ENCODE peak calls at places on chromosomes 3 and 15, in eight cellular contexts. E, O, C, H, S, V, K and R are unnamed samples.
A peak's percentile ranks its signal among the peaks of the same experiment; 100 is the strongest.

GRCh38 chr3:5041315-5041714 is 62.1 kb downstream of the BHLHE40 start:
- DNase-seq in V (no peak), S (no peak), K (no peak), E (no peak), O (no peak), C (no peak), H (no peak), R (no peak)

GRCh38 chr3:148466143-148466542 is 231.6 kb upstream of the AGTR1 start:
- DNase-seq in O (no peak), V (no peak), C (no peak), H (no peak), K (no peak), E (no peak), S (no peak), R (no peak)

GRCh38 chr3:71486831-71487230 is 96.7 kb downstream of the FOXP1 start:
- DNase-seq in C (no peak), S (no peak), K (no peak), H (no peak), O (no peak), E (no peak), V (no peak), R (no peak)

GRCh38 chr3:144466540-144466939 is 494.9 kb downstream of the DIPK2A start:
- DNase-seq in V (no peak), O (no peak), E (no peak), S (no peak), K (no peak), H (no peak), C (no peak), R (no peak)

GRCh38 chr15:69604050-69604378 is 151.4 kb downstream of the RPLP1 start:
- DNase-seq in S (no peak), O (no peak), C (no peak), H (peak; percentile 65), V (no peak), K (no peak), E (peak; percentile 73), R (no peak)

GRCh38 chr3:187430576-187430975 is 62.4 kb downstream of the RTP4 start:
- DNase-seq in S (no peak), K (no peak), O (no peak), C (no peak), E (no peak), H (no peak), V (no peak), R (no peak)

GRCh38 chr15:70023064-70023768 is 74.5 kb downstream of the TLE3 start:
- DNase-seq in H (peak; percentile 46), S (peak; percentile 86), K (no peak), O (no peak), V (no peak), C (no peak), E (no peak), R (no peak)

GRCh38 chr15:39191871-39192281 is 389.0 kb upstream of the THBS1 start:
- DNase-seq in O (no peak), C (no peak), K (no peak), E (no peak), V (no peak), S (no peak), H (no peak), R (no peak)

GRCh38 chr3:186525369-186526255 is 18.6 kb downstream of the CRYGS start:
- DNase-seq in C (no peak), K (no peak), S (no peak), V (no peak), H (no peak), E (no peak), O (no peak), R (no peak)

GRCh38 chr15:63291507-63291906 is 14.1 kb downstream of the APH1B start:
- DNase-seq in C (no peak), H (no peak), O (no peak), E (no peak), K (no peak), S (no peak), V (no peak), R (no peak)

GRCh38 chr15:34883042-34883441 is 86.5 kb downstream of the AQR start:
- DNase-seq in K (no peak), H (no peak), E (no peak), C (no peak), O (no peak), V (no peak), S (no peak), R (no peak)

GRCh38 chr15:98651581-98652220 is 3.4 kb downstream of the IGF1R start:
- DNase-seq in V (no peak), E (no peak), H (peak; percentile 12), O (no peak), S (no peak), K (no peak), C (peak; percentile 23), R (no peak)

GRCh38 chr15:66999046-66999557 is 66.3 kb upstream of the SMAD3 start:
- DNase-seq in C (no peak), O (no peak), K (no peak), V (no peak), H (no peak), E (no peak), S (no peak), R (no peak)

GRCh38 chr3:179333084-179333483 is 10.3 kb downstream of the ZNF639 start:
- DNase-seq in E (no peak), C (no peak), V (no peak), S (no peak), O (no peak), H (no peak), K (no peak), R (no peak)

GRCh38 chr3:179330438-179330837 is 7.6 kb downstream of the ZNF639 start:
- DNase-seq in V (no peak), C (no peak), S (no peak), H (no peak), O (no peak), E (no peak), K (no peak), R (no peak)

GRCh38 chr3:179336345-179336929 is 11.1 kb upstream of the MFN1 start:
- DNase-seq in S (no peak), K (no peak), C (no peak), H (no peak), E (no peak), O (no peak), V (no peak), R (no peak)

DNA sequence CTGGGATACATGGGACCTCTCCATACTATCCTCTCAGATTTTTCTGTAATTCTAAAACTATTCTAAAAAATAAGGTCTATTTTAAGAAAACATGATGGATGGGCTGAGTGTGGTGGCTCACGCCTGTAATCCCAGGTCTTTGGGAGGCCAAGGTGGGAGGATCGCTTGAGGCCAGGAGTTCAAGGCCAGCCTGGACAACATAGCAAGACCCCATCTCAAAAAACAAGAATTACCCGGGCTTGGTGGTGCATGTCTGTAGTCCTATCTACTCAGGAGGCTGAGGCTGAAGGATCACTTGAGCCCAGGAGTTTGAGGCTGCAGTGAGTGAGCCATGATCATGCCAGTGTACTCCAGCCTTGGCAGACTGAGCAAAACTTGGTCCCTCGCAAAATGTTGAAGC is 9.4 kb downstream of the ZNF639 start:
- DNase-seq in V (no peak), K (no peak), E (no peak), C (no peak), S (no peak), O (no peak), H (no peak), R (no peak)
- H3K36me3 ChIP-seq in V (peaks cover 14% of the 10 kb centered on the region), K (peaks cover 86% of the 10 kb centered on the region), E (peaks cover 12% of the 10 kb centered on the region), C (peaks cover 4% of the 10 kb centered on the region), S (peaks cover 18% of the 10 kb centered on the region), O (no peaks in the 10 kb centered on the region), H (no peaks in the 10 kb centered on the region), R (peaks cover 29% of the 10 kb centered on the region)

GRCh38 chr15:93882779-93883178 is 348.6 kb upstream of the MCTP2 start:
- DNase-seq in K (no peak), S (no peak), O (no peak), V (no peak), E (no peak), H (no peak), C (no peak), R (no peak)
- TF ChIP-seq CTCF in K (no peak), S (no peak), O (no peak), V (no peak), E (no peak), H (no peak), C (no peak), R (no peak)

GRCh38 chr3:194449913-194450312 is 36.9 kb downstream of the ATP13A3 start:
- DNase-seq in H (no peak), O (no peak), E (no peak), C (no peak), V (no peak), K (no peak), S (no peak), R (no peak)
- H3K36me3 ChIP-seq in H (no peaks in the 10 kb centered on the region), O (no peaks in the 10 kb centered on the region), E (peaks cover 6% of the 10 kb centered on the region), C (no peaks in the 10 kb centered on the region), V (peaks cover 15% of the 10 kb centered on the region), K (peaks cover 95% of the 10 kb centered on the region), S (peaks cover 20% of the 10 kb centered on the region), R (no peaks in the 10 kb centered on the region)

GRCh38 chr3:113238503-113238902 is 27.1 kb downstream of the BOC start:
- DNase-seq in S (no peak), C (no peak), H (no peak), E (no peak), O (no peak), K (no peak), V (no peak), R (no peak)
- TF ChIP-seq CTCF in S (no peak), C (no peak), H (no peak), E (no peak), O (no peak), K (no peak), V (no peak), R (no peak)

DNA sequence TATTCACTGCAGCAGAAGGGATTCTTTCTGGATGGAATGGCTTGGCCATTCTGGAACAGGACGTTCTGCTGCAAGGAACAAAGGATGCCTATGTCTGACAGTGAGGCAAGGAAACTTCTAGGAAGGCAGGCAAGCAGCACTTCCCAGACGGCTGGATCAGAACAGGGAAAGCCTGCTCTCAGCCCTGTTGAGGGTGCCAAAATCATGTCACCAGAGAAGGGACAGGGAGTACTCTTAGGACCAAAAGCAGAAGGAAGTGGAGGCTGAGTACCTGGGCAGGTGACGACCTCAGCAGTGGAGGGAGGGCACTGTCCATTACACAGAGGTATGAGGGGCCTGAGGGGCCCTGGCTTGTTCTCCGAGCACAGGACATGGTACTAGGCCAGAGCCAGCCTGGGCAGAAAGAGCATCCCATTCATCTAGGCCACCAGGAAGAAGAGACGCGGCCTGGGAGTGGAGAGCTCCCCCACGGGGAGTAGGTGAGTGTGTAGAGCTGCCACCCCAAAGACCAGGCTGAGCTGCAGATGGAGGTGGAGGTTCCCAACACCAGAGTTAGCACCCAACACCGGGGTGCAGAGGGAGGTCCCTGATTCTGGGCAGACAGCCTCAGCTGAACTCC is 9.6 kb downstream of the KLF15 start:
- DNase-seq in C (no peak), O (peak; percentile 8), E (no peak), V (no peak), K (peak; percentile 30), H (no peak), S (peak; percentile 1), R (no peak)
- H3K36me3 ChIP-seq in C (no peaks in the 10 kb centered on the region), O (no peaks in the 10 kb centered on the region), E (peaks cover 16% of the 10 kb centered on the region), V (no peaks in the 10 kb centered on the region), K (peaks cover 22% of the 10 kb centered on the region), H (no peaks in the 10 kb centered on the region), S (no peaks in the 10 kb centered on the region), R (peaks cover 8% of the 10 kb centered on the region)

GRCh38 chr3:44624696-44625528 is at the start of gene ZNF197:
- DNase-seq in K (peak; percentile 92), V (peak; percentile 78), C (peak; percentile 77), E (peak; percentile 82), H (peak; percentile 89), O (peak; percentile 81), S (peak; percentile 42), R (no peak)
- TF ChIP-seq CTCF in K (no peak), V (no peak), C (no peak), E (no peak), H (no peak), O (peak; percentile 23), S (no peak), R (no peak)